ENCODE peak calls at places on chromosome 21, in five cellular contexts. B is GM23338, L is HCT116, W is hepatocyte, Z is PC-3. Q is an unnamed sample.

GRCh38 chr21:43364261-43364510 is 62.7 kb downstream of the SIK1 start:
- DNase-seq in B (no peak), L (no peak), W (no peak), Z (no peak), Q (no peak)

GRCh38 chr21:17461014-17461413 is 51.8 kb upstream of the CXADR start:
- DNase-seq in B (no peak), L (no peak), W (peak), Z (peak), Q (no peak)

GRCh38 chr21:38908537-38908936 is 102.8 kb downstream of the ETS2 start:
- DNase-seq in B (no peak), L (no peak), W (no peak), Z (no peak), Q (no peak)

GRCh38 chr21:32329776-32330175 is 31.1 kb downstream of the MRAP start:
- DNase-seq in B (no peak), L (no peak), W (no peak), Z (peak), Q (no peak)

GRCh38 chr21:29300547-29301138 is 1.9 kb downstream of the BACH1 start:
- DNase-seq in B (no peak), L (no peak), W (no peak), Z (peak), Q (no peak)

GRCh38 chr21:29114765-29115164 is 15.7 kb upstream of the MAP3K7CL start:
- DNase-seq in B (peak), L (peak), W (no peak), Z (peak), Q (no peak)

GRCh38 chr21:22544747-22545146 is 1546.5 kb downstream of the NCAM2 start:
- DNase-seq in B (peak), L (no peak), W (no peak), Z (no peak), Q (no peak)

GRCh38 chr21:26846036-26846931 is 1.1 kb upstream of the ADAMTS1 start:
- DNase-seq in B (peak), L (no peak), W (peak), Z (peak), Q (peak)

GRCh38 chr21:46375560-46376230 is 51.7 kb downstream of the PCNT start:
- DNase-seq in B (no peak), L (no peak), W (no peak), Z (no peak), Q (no peak)

GRCh38 chr21:32001390-32001789 is 128.6 kb downstream of the HUNK start:
- DNase-seq in B (no peak), L (no peak), W (no peak), Z (no peak), Q (no peak)

GRCh38 chr21:36419996-36420395 is 34.8 kb downstream of the CHAF1B start:
- DNase-seq in B (peak), L (peak), W (peak), Z (peak), Q (peak)

GRCh38 chr21:14382486-14382834 is 486 bp downstream of the HSPA13 start:
- DNase-seq in B (peak), L (no peak), W (peak), Z (peak), Q (no peak)

GRCh38 chr21:35273331-35273730 is 224.2 kb upstream of the RUNX1 start:
- DNase-seq in B (peak), L (no peak), W (peak), Z (peak), Q (no peak)

GRCh38 chr21:36504067-36505058 is 24.4 kb upstream of the CLDN14 start:
- DNase-seq in B (peak), L (peak), W (peak), Z (peak), Q (peak)

GRCh38 chr21:36761685-36762084 is 62.8 kb downstream of the SIM2 start:
- DNase-seq in B (no peak), L (no peak), W (no peak), Z (no peak), Q (no peak)

GRCh38 chr21:22575165-22575584 is 1577.0 kb downstream of the NCAM2 start:
- DNase-seq in B (peak), L (no peak), W (peak), Z (peak), Q (peak)

GRCh38 chr21:43718872-43719747 is at the start of gene PDXK:
- DNase-seq in B (peak), L (peak), W (peak), Z (peak), Q (peak)

GRCh38 chr21:29288239-29288638 is 10.5 kb upstream of the BACH1 start:
- DNase-seq in B (no peak), L (no peak), W (no peak), Z (no peak), Q (no peak)

GRCh38 chr21:43793243-43793642 is 3.9 kb downstream of the RRP1 start:
- DNase-seq in B (no peak), L (no peak), W (no peak), Z (no peak), Q (no peak)

GRCh38 chr21:36125513-36126121 is 9.3 kb upstream of the CBR3 start:
- DNase-seq in B (peak), L (no peak), W (peak), Z (peak), Q (peak)

GRCh38 chr21:32626633-32627196 is 14.5 kb upstream of the CFAP298 start:
- DNase-seq in B (no peak), L (no peak), W (no peak), Z (peak), Q (no peak)

GRCh38 chr21:27807596-27807995 is 840.7 kb upstream of the ADAMTS5 start:
- DNase-seq in B (no peak), L (no peak), W (no peak), Z (peak), Q (no peak)

GRCh38 chr21:36479415-36480402 is at the start of gene CLDN14:
- DNase-seq in B (no peak), L (no peak), W (peak), Z (no peak), Q (no peak)

GRCh38 chr21:32886339-32886738 is 114.8 kb upstream of the PAXBP1 start:
- DNase-seq in B (no peak), L (no peak), W (no peak), Z (peak), Q (no peak)

GRCh38 chr21:17512245-17513213 is at the start of gene CXADR:
- DNase-seq in B (peak), L (peak), W (peak), Z (peak), Q (peak)

GRCh38 chr21:26130249-26130896 is 40.2 kb downstream of the APP start:
- DNase-seq in B (no peak), L (no peak), W (no peak), Z (no peak), Q (no peak)

GRCh38 chr21:46617267-46618051 is 12.6 kb upstream of the S100B start:
- DNase-seq in B (no peak), L (no peak), W (no peak), Z (peak), Q (no peak)

GRCh38 chr21:43694437-43695079 is 24.4 kb upstream of the PDXK start:
- DNase-seq in B (no peak), L (no peak), W (no peak), Z (no peak), Q (no peak)

GRCh38 chr21:17931080-17931479 is 111.9 kb upstream of the C21orf91 start:
- DNase-seq in B (peak), L (peak), W (no peak), Z (peak), Q (peak)

DNA sequence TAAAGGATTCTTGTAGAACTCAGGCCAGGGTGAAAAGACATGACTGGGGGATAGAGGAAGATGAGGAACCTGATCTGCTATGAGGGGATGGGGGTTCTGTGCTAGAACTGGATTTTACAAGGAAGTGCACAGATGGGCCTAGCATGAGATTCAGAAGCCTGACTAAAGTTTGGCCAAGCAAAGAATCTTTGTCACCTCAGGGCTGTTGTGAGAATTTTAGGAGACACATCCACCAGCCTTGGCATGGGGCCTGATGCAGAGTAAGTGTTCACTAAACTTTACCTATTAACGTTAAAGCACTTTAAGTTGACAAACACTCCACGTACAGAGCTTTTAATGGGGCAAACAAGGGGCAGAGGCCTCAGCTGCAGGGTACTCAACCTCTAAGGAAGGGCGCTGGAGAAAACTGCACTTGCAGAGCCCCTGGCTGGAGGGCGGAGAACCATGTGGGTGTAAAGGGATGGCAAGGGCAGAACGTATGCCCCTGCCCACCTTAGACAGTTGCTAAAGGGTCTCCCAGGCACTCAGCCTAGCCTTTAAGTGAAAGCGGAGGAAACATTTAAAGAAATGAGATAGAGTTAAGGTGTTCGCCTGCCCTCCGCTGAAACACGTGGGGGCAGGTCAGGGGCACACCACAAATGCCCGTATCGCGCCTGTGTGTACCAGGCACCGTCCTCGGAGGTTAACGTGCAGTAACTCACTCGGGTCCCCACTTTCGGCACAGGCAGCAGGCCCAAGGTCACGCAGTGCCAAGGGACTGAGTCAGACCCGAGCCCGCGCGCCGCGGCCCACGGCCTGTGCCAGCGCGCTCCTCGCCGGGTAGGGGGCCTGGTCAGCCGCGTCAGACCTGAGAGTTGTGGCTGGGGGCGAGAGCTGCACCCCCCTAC is 990 bp upstream of the MRPS6 start:
- DNase-seq in B (no peak), L (no peak), W (no peak), Z (peak), Q (no peak)
- H3K27ac ChIP-seq in B (no peak), L (peak), W (peak), Z (no peak), Q (peak)

GRCh38 chr21:15992171-15992570 is 262.4 kb downstream of the USP25 start:
- DNase-seq in B (no peak), L (no peak), W (no peak), Z (peak), Q (no peak)

DNA sequence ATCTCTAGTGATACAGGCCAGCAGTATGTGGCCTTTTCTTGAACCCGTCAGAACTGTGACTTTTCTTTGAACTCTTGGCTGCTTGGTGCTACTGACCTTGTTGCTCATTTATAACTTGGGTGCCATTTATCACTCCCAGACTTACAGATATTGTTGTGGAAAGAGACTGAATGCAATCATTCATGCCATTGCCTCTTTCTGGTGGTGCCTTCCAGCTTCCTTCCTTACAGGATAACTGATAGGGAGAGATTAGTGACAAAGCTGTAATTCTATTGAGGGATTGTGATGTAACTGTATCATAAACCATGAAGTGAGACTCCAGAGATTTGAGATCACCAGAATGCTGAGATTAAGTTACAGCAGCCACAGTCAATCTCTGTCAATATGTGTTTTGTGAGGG is 256.5 kb downstream of the USP25 start:
- DNase-seq in B (no peak), L (no peak), W (no peak), Z (no peak), Q (no peak)
- TF ChIP-seq EZH2phosphoT487 in B (no peak), L (no peak), W (no peak), Z (no peak), Q (no peak)

DNA sequence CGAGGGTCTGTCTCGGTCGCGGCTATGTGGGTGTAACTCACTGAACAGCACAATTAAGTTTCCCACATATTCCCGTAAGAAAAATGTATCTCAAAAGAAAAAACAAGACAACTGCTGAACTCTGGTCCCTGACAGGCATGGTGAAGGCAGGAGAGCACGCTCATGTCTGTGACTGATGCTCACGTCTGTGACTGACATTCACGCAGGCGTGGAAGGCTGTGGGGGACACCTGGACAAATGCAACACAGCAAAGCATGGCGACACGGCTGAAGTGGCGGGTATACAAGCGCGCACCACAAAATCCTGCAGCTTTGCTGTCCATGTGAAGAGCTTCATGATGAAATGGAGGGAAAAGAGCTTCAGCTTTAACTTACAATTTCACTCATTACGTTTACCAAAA is 6.0 kb downstream of the PTTG1IP start:
- DNase-seq in B (no peak), L (no peak), W (no peak), Z (no peak), Q (no peak)
- H3K27ac ChIP-seq in B (peak), L (no peak), W (peak), Z (no peak), Q (no peak)

GRCh38 chr21:41928621-41929220 is 25.1 kb downstream of the C2CD2 start:
- DNase-seq in B (no peak), L (no peak), W (no peak), Z (no peak), Q (no peak)
- TF ChIP-seq EZH2phosphoT487 in B (no peak), L (no peak), W (no peak), Z (no peak), Q (no peak)

DNA sequence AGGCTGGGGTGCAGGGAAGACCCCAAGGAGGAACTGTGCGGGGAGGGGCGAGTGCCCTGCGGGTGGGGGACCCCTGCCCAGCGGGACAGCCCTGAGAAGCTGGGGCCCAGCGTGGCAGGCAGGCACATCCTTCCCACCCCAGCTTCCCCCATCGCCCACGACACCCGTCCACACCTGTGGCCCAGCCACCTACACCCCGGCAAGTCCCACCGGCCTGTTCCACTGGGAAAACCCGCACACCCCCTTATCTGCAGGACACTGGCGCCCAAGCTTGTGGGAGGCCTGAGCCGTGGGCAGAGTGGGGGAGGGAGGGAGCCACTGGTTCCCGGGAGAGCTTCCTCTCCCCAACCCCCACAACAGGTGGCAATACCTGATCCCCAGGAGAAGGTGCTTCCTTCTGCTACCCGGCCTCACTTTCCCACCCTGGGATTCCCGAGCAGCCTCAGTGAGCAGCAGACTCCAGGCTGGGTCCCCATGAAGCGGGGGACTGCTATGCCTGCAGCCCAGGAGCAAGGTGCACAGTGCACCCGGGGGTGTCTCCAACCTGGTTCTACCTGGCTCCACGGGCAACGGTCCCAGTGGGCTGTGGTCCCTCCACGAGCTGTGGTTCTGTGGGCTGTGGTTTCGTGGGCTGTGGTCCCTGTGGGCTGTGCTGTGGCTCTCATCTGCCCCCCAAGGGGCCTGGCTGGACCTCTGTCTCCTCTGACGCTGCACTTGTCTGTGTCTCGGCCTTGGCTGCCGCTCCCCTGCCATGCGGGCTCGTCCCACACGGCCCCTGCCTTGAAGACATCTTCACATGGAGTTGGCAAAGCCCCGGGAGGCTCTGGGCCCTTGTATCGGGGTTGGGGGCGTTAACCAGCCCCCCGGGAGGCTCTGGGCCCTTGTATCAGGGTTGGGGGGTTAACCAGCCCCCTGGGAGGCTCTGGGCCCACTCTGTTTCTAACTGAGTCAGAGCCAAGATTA is 37.8 kb upstream of the POFUT2 start:
- DNase-seq in B (no peak), L (no peak), W (no peak), Z (no peak), Q (no peak)
- H3K27ac ChIP-seq in B (no peak), L (no peak), W (no peak), Z (no peak), Q (peak)

GRCh38 chr21:37849703-37850102 is 66.6 kb downstream of the KCNJ6 start:
- DNase-seq in B (peak), L (no peak), W (no peak), Z (peak), Q (no peak)

GRCh38 chr21:37845535-37845934 is 70.7 kb downstream of the KCNJ6 start:
- DNase-seq in B (no peak), L (no peak), W (no peak), Z (no peak), Q (no peak)

GRCh38 chr21:37848721-37849490 is 67.4 kb downstream of the KCNJ6 start:
- DNase-seq in B (no peak), L (no peak), W (no peak), Z (no peak), Q (no peak)
- TF ChIP-seq EZH2phosphoT487 in B (no peak), L (no peak), W (no peak), Z (no peak), Q (no peak)

Q was measured in SK-N-SH.